ENCODE peak calls at places on chromosomes 7 and 10, in six cellular contexts. W is SK-N-SH, E is K562, B is HepG2, P is H1, G is GM12878. K is an unnamed sample.

GRCh38 chr10:94963901-94964300 is 25.4 kb downstream of the CYP2C9 start:
- DNase-seq in W (peak; percentile 7), B (peak; percentile 45), G (no peak), E (no peak), P (peak; percentile 48), K (peak; percentile 1)

GRCh38 chr10:107423903-107424302 is 259.4 kb upstream of the SORCS1 start:
- DNase-seq in P (no peak), G (no peak), W (no peak), B (no peak), E (no peak), K (no peak)

GRCh38 chr10:49403363-49403762 is 7.5 kb upstream of the DRGX start:
- DNase-seq in P (no peak), G (no peak), E (no peak), B (no peak), W (no peak), K (no peak)

GRCh38 chr7:1938788-1939433 is 268.8 kb downstream of the ELFN1 start:
- DNase-seq in B (no peak), P (no peak), G (no peak), E (no peak), W (no peak), K (peak; percentile 18)

GRCh38 chr7:82745820-82746219 is 302.2 kb upstream of the CACNA2D1 start:
- DNase-seq in B (no peak), P (no peak), G (no peak), W (no peak), E (no peak), K (no peak)

GRCh38 chr7:112052993-112053392 is 153.2 kb downstream of the DOCK4 start:
- DNase-seq in B (peak; percentile 18), P (no peak), G (no peak), W (no peak), E (no peak), K (no peak)

GRCh38 chr10:1094112-1095057 is 38.2 kb downstream of the WDR37 start:
- DNase-seq in E (no peak), B (no peak), P (no peak), G (peak; percentile 3), W (no peak), K (no peak)

GRCh38 chr7:111012152-111012551 is 78.8 kb upstream of the LRRN3 start:
- DNase-seq in B (no peak), P (no peak), G (no peak), E (no peak), W (no peak), K (no peak)

GRCh38 chr7:50508471-50508943 is 56.7 kb downstream of the DDC start:
- DNase-seq in W (peak; percentile 72), G (no peak), E (no peak), B (no peak), P (no peak), K (no peak)

GRCh38 chr10:105797234-105797890 is 1156.3 kb downstream of the SORCS3 start:
- DNase-seq in G (peak; percentile 5), P (no peak), W (peak; percentile 48), E (peak; percentile 8), B (peak; percentile 8), K (peak; percentile 1)

GRCh38 chr7:155660059-155660757 is 15.7 kb downstream of the RBM33 start:
- DNase-seq in E (no peak), W (no peak), G (peak; percentile 67), P (no peak), B (no peak), K (no peak)

GRCh38 chr7:43164757-43165156 is 52.3 kb downstream of the HECW1 start:
- DNase-seq in G (peak; percentile 61), W (no peak), E (no peak), P (no peak), B (no peak), K (peak; percentile 0)

GRCh38 chr7:78039791-78040776 is 241.5 kb downstream of the PHTF2 start:
- DNase-seq in G (no peak), B (no peak), W (no peak), E (peak; percentile 81), P (peak; percentile 95), K (peak; percentile 35)

GRCh38 chr7:32357535-32358277 is 132.5 kb downstream of the LSM5 start:
- DNase-seq in W (no peak), P (no peak), E (no peak), G (no peak), B (no peak), K (peak; percentile 16)

GRCh38 chr10:25142465-25142864 is 32.3 kb upstream of the GPR158 start:
- DNase-seq in G (no peak), W (no peak), P (no peak), B (no peak), E (no peak), K (no peak)

GRCh38 chr10:79093658-79094411 is 25.1 kb downstream of the ZMIZ1 start:
- DNase-seq in E (peak; percentile 45), G (peak; percentile 39), B (peak; percentile 97), W (no peak), P (no peak), K (peak; percentile 96)

GRCh38 chr10:83677795-83678194 is 461.5 kb upstream of the GHITM start:
- DNase-seq in B (no peak), W (no peak), G (no peak), E (no peak), P (no peak), K (no peak)

GRCh38 chr10:97792058-97792721 is 20.4 kb upstream of the SFRP5 start:
- DNase-seq in P (peak; percentile 94), E (peak; percentile 77), W (peak; percentile 84), B (peak; percentile 48), G (no peak), K (no peak)

GRCh38 chr7:24819916-24820689 is 62.8 kb upstream of the GSDME start:
- DNase-seq in W (peak; percentile 77), E (peak; percentile 83), G (no peak), P (peak; percentile 82), B (peak; percentile 74), K (peak; percentile 72)

GRCh38 chr10:62502995-62503613 is 128.9 kb downstream of the ZNF365 start:
- DNase-seq in E (no peak), W (no peak), P (no peak), B (no peak), G (no peak), K (peak; percentile 60)

GRCh38 chr10:102421645-102422585 is 1.3 kb downstream of the FBXL15 start:
- DNase-seq in W (peak; percentile 33), B (peak; percentile 28), G (no peak), E (peak; percentile 54), P (peak; percentile 64), K (peak; percentile 36)

GRCh38 chr10:102420443-102420809 is 210 bp upstream of the FBXL15 start:
- DNase-seq in E (no peak), G (no peak), W (peak; percentile 80), P (no peak), B (no peak), K (no peak)

GRCh38 chr10:102418612-102419560 is at the start of gene PSD:
- DNase-seq in G (no peak), E (peak; percentile 33), P (peak; percentile 79), B (no peak), W (peak; percentile 94), K (no peak)

GRCh38 chr10:102420810-102421644 is at the start of gene FBXL15:
- DNase-seq in P (peak; percentile 98), W (peak; percentile 91), E (peak; percentile 77), G (peak; percentile 89), B (peak; percentile 95), K (peak; percentile 99)

DNA sequence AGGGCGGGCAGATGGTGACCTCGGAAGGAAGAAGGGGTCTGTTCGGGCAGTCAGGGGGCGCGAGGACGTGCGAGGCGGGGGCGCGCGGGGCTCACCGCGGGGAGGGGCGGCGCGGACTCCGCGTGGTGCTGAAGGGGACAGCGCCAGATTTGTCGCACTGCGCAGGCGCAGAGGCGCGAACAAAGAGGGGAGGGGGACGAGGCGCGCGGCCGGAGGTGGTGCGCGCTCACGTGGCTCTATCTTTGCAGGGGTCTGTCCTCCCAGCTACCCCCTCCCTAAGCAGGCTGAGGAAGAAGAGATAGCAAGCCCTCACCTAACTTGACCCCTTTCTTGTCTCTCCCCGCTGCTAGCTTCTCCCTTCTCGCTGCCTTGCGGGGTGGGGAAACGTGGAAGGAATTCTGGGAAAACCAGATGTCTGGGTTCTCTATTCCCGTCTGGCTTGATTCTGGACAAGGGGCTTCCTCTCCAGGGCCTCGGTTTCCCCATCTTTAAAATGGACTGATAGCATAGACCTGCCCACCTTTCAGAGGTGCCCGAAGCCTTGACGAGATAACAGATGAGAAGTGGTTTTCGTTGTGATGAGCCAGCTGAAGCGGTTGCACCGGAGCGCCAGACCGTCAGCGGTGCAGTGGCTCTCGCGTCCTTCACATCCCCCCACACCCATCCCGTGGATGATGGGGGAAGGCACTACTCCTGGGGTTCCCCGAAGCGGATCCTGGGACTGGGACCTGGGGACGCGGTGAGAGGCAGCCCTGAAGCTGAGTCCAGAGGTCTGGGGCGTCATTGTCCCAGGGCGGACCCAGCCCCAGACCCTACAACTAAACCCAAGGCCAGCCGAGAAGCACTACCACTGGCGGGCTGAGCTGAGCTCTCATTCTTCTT is 834 bp upstream of the FBXL15 start:
- DNase-seq in G (no peak), B (peak; percentile 35), E (peak; percentile 82), W (peak; percentile 92), P (peak; percentile 98), K (peak; percentile 41)
- H3K27ac ChIP-seq in G (peak overlapping the region; percentile 85), B (peak overlapping the region; percentile 87), E (peak overlapping the region; percentile 80), W (peak overlapping the region; percentile 99), P (no peak overlapping the region), K (peak overlapping the region; percentile 82)

DNA sequence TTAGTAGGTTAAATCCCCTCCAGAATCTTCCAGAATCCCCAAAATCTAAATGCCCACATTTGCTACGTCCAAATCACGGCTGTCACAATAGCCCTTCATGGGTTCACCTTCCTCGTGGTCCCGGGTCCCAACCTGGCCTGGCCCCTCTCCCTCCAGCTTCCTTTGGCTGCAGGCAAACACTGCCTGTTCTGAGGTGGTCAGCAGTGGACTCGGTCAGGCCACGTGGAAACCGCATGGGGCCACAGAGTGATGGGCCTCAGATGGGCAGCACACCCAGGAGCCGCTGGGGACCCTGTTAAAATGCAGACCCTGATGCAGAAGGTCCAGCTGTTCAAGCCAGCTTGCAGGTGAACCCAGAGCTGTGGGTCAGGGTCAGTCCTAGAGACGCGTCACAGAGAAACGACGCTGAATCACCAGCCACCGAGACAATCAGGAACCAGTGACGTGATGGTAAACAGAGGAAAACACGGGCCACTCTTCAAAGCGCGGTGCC is 588.6 kb downstream of the DNAJB6 start:
- DNase-seq in W (no peak), G (no peak), B (no peak), P (no peak), E (no peak), K (no peak)
- H3K4me3 ChIP-seq in W (no peak overlapping the region), G (no peak overlapping the region), B (no peak overlapping the region), P (no peak overlapping the region), E (no peak overlapping the region), K (no peak overlapping the region)

DNA sequence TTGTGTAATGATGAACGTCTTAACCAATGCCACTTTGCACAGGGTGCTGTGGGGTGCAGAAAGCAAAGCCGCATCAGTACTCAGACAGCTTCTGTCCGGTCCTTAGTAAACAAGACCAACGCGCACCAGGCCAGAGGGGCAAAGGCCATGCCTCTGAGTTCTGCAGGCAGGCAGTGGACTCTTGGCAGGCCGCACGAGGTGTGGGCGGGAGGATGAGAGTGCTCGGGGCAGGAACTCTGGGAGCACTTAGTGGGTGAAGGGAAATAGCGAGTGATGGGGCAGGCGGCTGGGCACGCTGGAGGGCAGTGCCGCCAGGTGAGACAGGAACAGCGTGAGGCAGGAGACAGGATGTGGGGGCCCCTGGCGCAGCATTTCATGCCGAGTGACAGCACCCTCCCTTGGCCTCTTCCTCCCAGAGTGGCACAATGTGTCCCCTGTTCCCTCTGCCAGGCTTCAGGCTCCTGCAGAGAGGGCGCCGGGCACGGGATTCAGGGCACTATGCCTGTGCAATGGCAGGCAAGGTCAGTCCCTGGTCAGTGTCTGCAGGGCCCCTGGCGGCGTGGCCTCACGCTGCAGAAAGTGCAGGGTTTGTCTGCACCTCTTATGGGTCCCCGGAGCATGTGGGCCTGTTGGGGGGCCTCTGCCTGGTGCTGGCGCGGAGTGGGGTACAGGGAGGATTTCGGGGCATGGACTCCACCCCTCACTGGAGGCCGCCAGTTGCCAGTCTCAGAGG is 60.4 kb downstream of the VIPR2 start:
- DNase-seq in G (no peak), E (no peak), W (no peak), B (no peak), P (no peak), K (no peak)
- TF ChIP-seq GABPA in G (no peak), E (no peak), W (no peak), B (no peak), P (no peak), K (no peak)

GRCh38 chr10:4159173-4159572 is 374.2 kb upstream of the KLF6 start:
- DNase-seq in B (no peak), W (no peak), P (no peak), E (no peak), G (no peak), K (no peak)
- H3K27ac ChIP-seq in B (no peak overlapping the region), W (no peak overlapping the region), P (no peak overlapping the region), E (no peak overlapping the region), G (no peak overlapping the region), K (no peak overlapping the region)

K was measured in HL-60.